ENCODE peak calls at places on chromosomes 4 and X, in five cellular contexts. T is K562, A is Peyer's patch, Z is GM12878, F is ovary. E is an unnamed sample.

GRCh38 chr4:107780665-107781064 is 44.1 kb upstream of the SGMS2 start:
- DNase-seq in Z (no peak), T (no peak), F (no peak), A (no peak), E (no peak)

GRCh38 chr4:8278009-8278395 is 8.4 kb downstream of the HTRA3 start:
- DNase-seq in T (no peak), F (no peak), A (no peak), Z (no peak), E (no peak)

GRCh38 chr4:82797048-82797590 is 1.5 kb downstream of the SCD5 start:
- DNase-seq in Z (no peak), T (no peak), A (no peak), F (peak), E (no peak)

GRCh38 chrX:32572644-32573043 is 638.7 kb downstream of the DMD start:
- DNase-seq in T (no peak), A (no peak), Z (no peak), F (no peak), E (no peak)

GRCh38 chr4:112284166-112284565 is 1.5 kb downstream of the TIFA start:
- DNase-seq in T (no peak), A (no peak), F (no peak), Z (no peak), E (no peak)

GRCh38 chr4:6960154-6960553 is 50.5 kb downstream of the TBC1D14 start:
- DNase-seq in A (no peak), T (no peak), F (no peak), Z (no peak), E (no peak)

GRCh38 chrX:11305641-11306040 is 12.4 kb downstream of the AMELX start:
- DNase-seq in Z (no peak), F (no peak), A (no peak), T (no peak), E (no peak)

GRCh38 chr4:70236125-70236524 is 6.3 kb upstream of the CSN3 start:
- DNase-seq in A (no peak), Z (no peak), F (no peak), T (no peak), E (no peak)

GRCh38 chr4:142372570-142373300 is 473.4 kb downstream of the INPP4B start:
- DNase-seq in T (no peak), A (no peak), F (no peak), Z (no peak), E (no peak)

GRCh38 chrX:97405031-97405685 is 521.5 kb downstream of the RPA4 start:
- DNase-seq in F (no peak), Z (no peak), T (no peak), A (no peak), E (no peak)

GRCh38 chrX:125646195-125646594 is 326.5 kb downstream of the TEX13C start:
- DNase-seq in T (no peak), A (no peak), Z (no peak), F (no peak), E (no peak)

DNA sequence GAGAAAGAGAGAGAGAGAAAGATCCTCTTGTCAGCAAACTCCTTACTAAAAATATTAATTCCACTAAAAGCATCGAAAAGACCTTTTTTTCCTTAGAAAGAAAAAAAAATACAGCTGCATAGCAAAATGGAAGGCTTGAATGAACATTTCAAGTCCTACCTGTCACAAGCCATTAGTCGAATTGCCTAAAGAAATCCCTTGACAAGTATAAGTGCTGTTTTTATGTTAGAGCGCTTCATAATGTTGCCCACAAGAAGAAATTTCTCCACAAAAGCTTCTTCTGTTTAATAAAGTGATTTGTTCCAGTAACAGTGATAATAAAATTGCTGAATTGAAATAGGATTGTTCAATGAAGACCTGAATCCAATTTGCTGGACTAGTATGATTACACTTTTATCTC is 105.9 kb downstream of the NKX6-1 start:
- DNase-seq in A (no peak), F (no peak), Z (no peak), T (no peak), E (no peak)
- TF ChIP-seq POLR2A in A (no peak), F (no peak), Z (no peak), T (no peak), E (no peak)

GRCh38 chr4:183435803-183436202 is 8.6 kb upstream of the CDKN2AIP start:
- DNase-seq in T (no peak), Z (no peak), F (no peak), A (no peak), E (no peak)

GRCh38 chr4:183436417-183436816 is 8.0 kb upstream of the CDKN2AIP start:
- DNase-seq in Z (no peak), F (no peak), T (no peak), A (no peak), E (no peak)

GRCh38 chr4:183437452-183437851 is 7.0 kb upstream of the CDKN2AIP start:
- DNase-seq in F (no peak), T (no peak), Z (no peak), A (no peak), E (no peak)

GRCh38 chr4:183441276-183441675 is 3.2 kb upstream of the CDKN2AIP start:
- DNase-seq in A (no peak), T (no peak), F (no peak), Z (no peak), E (no peak)

GRCh38 chr4:183438458-183439113 is 5.8 kb upstream of the CDKN2AIP start:
- DNase-seq in A (no peak), Z (no peak), T (no peak), F (no peak), E (peak)
- TF ChIP-seq POLR2A in A (peak), Z (no peak), T (no peak), F (no peak), E (no peak)

GRCh38 chr4:109733728-109734127 is 3.9 kb upstream of the PLA2G12A start:
- DNase-seq in T (no peak), F (no peak), A (no peak), Z (no peak), E (no peak)

GRCh38 chr4:109730294-109731051 is 603 bp upstream of the PLA2G12A start:
- DNase-seq in T (peak), A (peak), F (no peak), Z (peak), E (peak)

GRCh38 chr4:109728385-109728784 is 1.5 kb downstream of the PLA2G12A start:
- DNase-seq in Z (no peak), F (no peak), T (no peak), A (no peak), E (no peak)

GRCh38 chr4:109729155-109729562 is 711 bp downstream of the PLA2G12A start:
- DNase-seq in Z (no peak), T (peak), F (no peak), A (no peak), E (no peak)

GRCh38 chr4:109729563-109730293 is at the start of gene PLA2G12A:
- DNase-seq in A (peak), F (peak), Z (peak), T (peak), E (peak)
- TF ChIP-seq POLR2A in A (peak), F (peak), Z (peak), T (peak), E (peak)

GRCh38 chr4:38392223-38392855 is 271.7 kb upstream of the KLF3 start:
- DNase-seq in T (no peak), F (no peak), Z (no peak), A (no peak), E (no peak)
- TF ChIP-seq POLR2A in T (no peak), F (no peak), Z (no peak), A (no peak), E (no peak)

GRCh38 chr4:38870098-38870850 is 2.7 kb downstream of the FAM114A1 start:
- DNase-seq in F (no peak), Z (no peak), T (no peak), A (no peak), E (no peak)

GRCh38 chr4:38866973-38867477 is 581 bp upstream of the FAM114A1 start:
- DNase-seq in Z (no peak), F (no peak), A (no peak), T (no peak), E (no peak)

GRCh38 chr4:38869511-38869910 is 1.9 kb downstream of the FAM114A1 start:
- DNase-seq in Z (no peak), F (no peak), A (no peak), T (no peak), E (no peak)

GRCh38 chr4:38867478-38868054 is at the start of gene FAM114A1:
- DNase-seq in T (peak), Z (no peak), F (peak), A (peak), E (peak)

DNA sequence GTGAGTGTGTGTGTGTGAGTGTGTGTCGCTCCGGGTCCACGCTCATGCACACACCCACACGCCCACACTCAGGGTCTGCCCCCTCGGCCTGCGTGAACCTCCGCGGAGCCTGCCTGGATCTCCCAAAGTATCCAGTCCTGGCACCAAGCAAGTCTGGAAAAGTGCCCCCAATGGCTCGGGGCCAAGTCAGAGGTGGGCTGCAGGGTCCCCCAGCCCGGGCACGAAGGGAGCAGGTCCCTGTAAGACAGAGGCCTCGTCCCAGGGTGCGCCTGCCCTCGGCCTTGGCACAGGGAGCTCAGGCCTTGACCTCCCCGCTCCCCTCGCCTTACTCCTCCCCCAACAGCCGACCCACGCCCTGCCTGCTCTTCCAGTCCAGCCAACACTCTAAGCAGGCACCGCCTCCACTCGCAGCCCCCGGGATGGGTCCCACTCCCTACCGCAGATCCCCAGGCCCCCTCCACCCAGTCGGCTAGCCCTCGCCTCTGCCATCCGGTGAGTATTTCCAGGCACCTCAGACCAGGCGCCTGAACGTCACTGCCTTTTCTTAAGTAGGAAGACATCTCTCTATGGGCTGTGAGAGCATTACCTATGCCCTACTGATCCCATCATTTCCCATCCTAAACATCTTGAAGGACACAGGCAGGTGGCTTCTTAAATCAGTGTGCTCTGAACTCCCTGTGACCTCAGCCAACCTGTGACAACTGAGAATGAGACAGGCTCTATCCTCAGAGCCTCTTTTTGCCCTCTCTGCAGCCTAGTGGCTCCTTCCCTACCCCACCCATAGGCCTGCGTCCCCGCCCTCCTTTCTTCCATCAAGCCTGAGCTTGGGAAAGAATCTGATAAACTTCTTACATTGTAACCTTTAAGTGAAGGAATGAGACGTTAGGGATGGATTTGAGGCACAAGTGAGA is 704 bp downstream of the FAM114A1 start:
- DNase-seq in F (peak), A (peak), Z (no peak), T (peak), E (no peak)
- TF ChIP-seq POLR2A in F (no peak), A (no peak), Z (no peak), T (no peak), E (no peak)

GRCh38 chr4:141131738-141132688 is 1.3 kb downstream of the RNF150 start:
- DNase-seq in F (peak), A (peak), Z (no peak), T (no peak), E (no peak)
- TF ChIP-seq POLR2A in F (no peak), A (no peak), Z (no peak), T (no peak), E (no peak)

GRCh38 chr4:67575889-67576329 is 17.4 kb downstream of the STAP1 start:
- DNase-seq in T (no peak), Z (no peak), A (no peak), F (no peak), E (no peak)

GRCh38 chr4:67576538-67576937 is 18.0 kb downstream of the STAP1 start:
- DNase-seq in A (no peak), Z (no peak), F (no peak), T (no peak), E (no peak)

GRCh38 chr4:67571975-67572374 is 13.4 kb downstream of the STAP1 start:
- DNase-seq in T (no peak), F (no peak), A (no peak), Z (no peak), E (no peak)

GRCh38 chr4:67573193-67573592 is 14.7 kb downstream of the STAP1 start:
- DNase-seq in A (no peak), Z (no peak), T (no peak), F (no peak), E (no peak)

GRCh38 chr4:67575232-67575888 is 16.8 kb downstream of the STAP1 start:
- DNase-seq in A (no peak), T (peak), Z (peak), F (no peak), E (no peak)
- TF ChIP-seq POLR2A in A (no peak), T (peak), Z (no peak), F (no peak), E (no peak)

E was measured in H54.